ENCODE peak calls at places on chromosomes 4 and X, in four cellular contexts. A, L, J and B are unnamed samples. For H3K27me3, the result is how much of the 10 kb centered on the place peaks cover.

GRCh38 chr4:76732246-76732645 is 165.7 kb downstream of the SOWAHB start:
- DNase-seq in A (no peak), L (no peak), J (no peak), B (no peak)

GRCh38 chr4:169940460-169940859 is 85.7 kb downstream of the MFAP3L start:
- DNase-seq in A (no peak), L (no peak), J (no peak), B (no peak)

GRCh38 chr4:124105212-124105611 is 607.3 kb downstream of the ANKRD50 start:
- DNase-seq in A (peak), L (no peak), J (no peak), B (no peak)

GRCh38 chr4:78219825-78220224 is 162.7 kb downstream of the FRAS1 start:
- DNase-seq in A (no peak), L (no peak), J (no peak), B (no peak)

GRCh38 chr4:55398461-55398860 is 2.7 kb downstream of the TMEM165 start:
- DNase-seq in A (peak), L (no peak), J (no peak), B (no peak)

GRCh38 chrX:34656842-34657780 is at the start of gene TMEM47:
- DNase-seq in A (peak), L (no peak), J (peak), B (peak)

GRCh38 chrX:123084797-123085196 is 99.3 kb upstream of the GRIA3 start:
- DNase-seq in A (no peak), L (no peak), J (no peak), B (no peak)

GRCh38 chrX:129876734-129877395 is 29.1 kb upstream of the UTP14A start:
- DNase-seq in A (peak), L (peak), J (no peak), B (no peak)

GRCh38 chrX:65536291-65536690 is 1.7 kb upstream of the LAS1L start:
- DNase-seq in A (no peak), L (no peak), J (no peak), B (peak)

GRCh38 chr4:4870493-4871266 is 11.2 kb downstream of the MSX1 start:
- DNase-seq in A (no peak), L (no peak), J (no peak), B (no peak)

GRCh38 chr4:4867745-4868505 is 8.5 kb downstream of the MSX1 start:
- DNase-seq in A (no peak), L (no peak), J (no peak), B (no peak)

GRCh38 chr4:4868506-4869379 is 9.3 kb downstream of the MSX1 start:
- DNase-seq in A (no peak), L (no peak), J (no peak), B (no peak)

GRCh38 chr4:4869731-4870483 is 10.4 kb downstream of the MSX1 start:
- DNase-seq in A (no peak), L (no peak), J (no peak), B (no peak)

DNA sequence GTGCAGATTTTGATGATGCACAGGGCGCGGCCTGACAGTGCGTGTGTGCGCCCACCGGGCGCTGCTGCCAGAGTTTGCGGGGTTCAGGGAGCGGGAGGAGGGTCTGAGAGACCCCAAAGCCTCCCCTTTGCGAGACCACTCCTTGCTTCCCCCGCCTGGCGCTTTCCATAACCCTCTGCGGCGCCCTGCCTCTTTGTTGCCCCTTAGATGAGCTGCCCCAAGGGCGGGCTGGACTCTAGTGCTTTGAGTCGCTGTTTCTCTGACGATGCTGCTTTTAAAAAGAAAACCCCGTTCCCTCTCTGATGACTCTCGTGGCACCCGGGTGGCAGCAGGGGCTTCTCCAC is 9.9 kb downstream of the MSX1 start:
- DNase-seq in A (no peak), L (no peak), J (no peak), B (no peak)
- H3K27me3 ChIP-seq in A (half or more), L (under half), J (half or more), B (half or more)

DNA sequence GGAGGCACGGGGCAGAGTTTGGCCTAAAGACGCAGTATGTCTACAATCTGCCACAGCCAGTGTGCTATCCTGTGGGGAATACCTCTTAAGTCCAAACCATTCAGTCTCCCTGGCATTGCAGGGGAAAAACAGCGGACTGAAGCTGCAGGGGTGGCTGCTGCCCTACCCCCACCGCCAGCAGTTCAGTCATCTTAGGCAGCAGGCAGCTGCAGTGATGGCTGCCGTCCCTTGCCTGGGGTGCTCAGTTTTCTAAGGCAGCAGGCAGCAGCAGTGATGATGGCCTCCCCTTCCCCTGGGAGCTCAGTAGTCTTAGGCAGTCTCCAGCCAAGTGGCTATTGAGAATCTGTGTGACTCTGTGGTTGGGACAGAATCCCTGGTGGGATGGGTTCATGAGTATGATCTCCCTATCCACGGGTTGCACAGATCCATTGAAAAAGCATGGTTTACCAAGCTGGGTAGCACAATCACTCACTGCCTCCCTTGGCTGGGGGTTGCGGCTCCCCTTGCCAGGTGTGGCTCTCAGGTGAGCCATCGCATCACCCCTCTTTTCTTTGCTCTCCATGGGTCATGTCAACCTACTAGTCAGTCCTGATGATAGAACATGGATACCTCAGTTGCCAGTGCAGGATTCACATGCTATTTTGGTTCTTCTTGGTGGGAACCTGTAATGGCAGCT is 48.9 kb upstream of the GRID2 start:
- DNase-seq in A (no peak), L (no peak), J (no peak), B (no peak)
- TF ChIP-seq POLR2A in A (no peak), L (no peak), J (no peak), B (no peak)

GRCh38 chrX:13716905-13717304 is 17.5 kb downstream of the TRAPPC2 start:
- DNase-seq in A (no peak), L (no peak), J (no peak), B (no peak)

GRCh38 chrX:13717697-13718483 is 16.5 kb downstream of the TRAPPC2 start:
- DNase-seq in A (peak), L (no peak), J (no peak), B (no peak)

GRCh38 chrX:13719192-13719856 is 15.1 kb downstream of the TRAPPC2 start:
- DNase-seq in A (peak), L (no peak), J (no peak), B (no peak)

GRCh38 chrX:13721819-13722527 is 12.4 kb downstream of the TRAPPC2 start:
- DNase-seq in A (peak), L (no peak), J (no peak), B (no peak)

GRCh38 chrX:13721371-13721770 is 13.0 kb downstream of the TRAPPC2 start:
- DNase-seq in A (peak), L (no peak), J (no peak), B (no peak)
- H3K27ac ChIP-seq in A (peak), L (no peak), J (no peak), B (peak)

DNA sequence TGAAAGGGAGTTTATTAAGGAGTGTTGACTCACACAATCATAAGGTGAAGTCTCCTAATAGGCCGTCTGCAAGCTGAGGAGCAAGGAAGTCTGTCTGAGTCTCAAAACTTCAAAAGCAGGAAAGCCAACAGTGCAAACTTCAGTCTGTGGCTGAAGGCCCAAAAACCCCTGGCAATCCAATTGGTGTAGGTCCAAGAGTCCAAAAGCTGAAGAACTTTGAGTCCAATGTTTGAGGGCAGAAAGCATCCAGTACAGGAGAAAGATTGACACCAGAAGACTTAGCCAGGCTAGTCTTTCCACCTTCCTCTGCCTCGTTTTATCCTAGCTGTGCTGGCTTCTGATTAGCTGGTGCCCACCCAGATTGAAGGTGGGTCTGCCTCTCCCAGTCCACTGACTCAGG is 535.2 kb downstream of the ARAP2 start:
- DNase-seq in A (no peak), L (no peak), J (no peak), B (no peak)
- H3K27me3 ChIP-seq in A (under half), L (under half), J (under half), B (under half)

GRCh38 chrX:103687696-103688191 is 1.2 kb upstream of the MORF4L2 start:
- DNase-seq in A (peak), L (peak), J (peak), B (peak)

GRCh38 chrX:103686199-103687072 is at the start of gene MORF4L2:
- DNase-seq in A (peak), L (peak), J (peak), B (peak)

GRCh38 chrX:103685396-103685795 is 1.1 kb downstream of the MORF4L2 start:
- DNase-seq in A (no peak), L (no peak), J (no peak), B (no peak)

GRCh38 chrX:103688949-103689348 is 2.5 kb upstream of the MORF4L2 start:
- DNase-seq in A (peak), L (no peak), J (no peak), B (no peak)

GRCh38 chrX:103687073-103687695 is 685 bp upstream of the MORF4L2 start:
- DNase-seq in A (peak), L (peak), J (peak), B (peak)
- TF ChIP-seq POLR2A in A (no peak), L (no peak), J (peak), B (peak)

GRCh38 chrX:23668335-23668734 is 1.0 kb downstream of the PRDX4 start:
- DNase-seq in A (no peak), L (no peak), J (no peak), B (no peak)

GRCh38 chrX:23662187-23662586 is 5.1 kb upstream of the PRDX4 start:
- DNase-seq in A (no peak), L (no peak), J (no peak), B (no peak)

GRCh38 chrX:23662853-23663252 is 4.4 kb upstream of the PRDX4 start:
- DNase-seq in A (peak), L (no peak), J (no peak), B (no peak)

GRCh38 chrX:23666282-23666681 is 1.0 kb upstream of the PRDX4 start:
- DNase-seq in A (no peak), L (no peak), J (no peak), B (no peak)

DNA sequence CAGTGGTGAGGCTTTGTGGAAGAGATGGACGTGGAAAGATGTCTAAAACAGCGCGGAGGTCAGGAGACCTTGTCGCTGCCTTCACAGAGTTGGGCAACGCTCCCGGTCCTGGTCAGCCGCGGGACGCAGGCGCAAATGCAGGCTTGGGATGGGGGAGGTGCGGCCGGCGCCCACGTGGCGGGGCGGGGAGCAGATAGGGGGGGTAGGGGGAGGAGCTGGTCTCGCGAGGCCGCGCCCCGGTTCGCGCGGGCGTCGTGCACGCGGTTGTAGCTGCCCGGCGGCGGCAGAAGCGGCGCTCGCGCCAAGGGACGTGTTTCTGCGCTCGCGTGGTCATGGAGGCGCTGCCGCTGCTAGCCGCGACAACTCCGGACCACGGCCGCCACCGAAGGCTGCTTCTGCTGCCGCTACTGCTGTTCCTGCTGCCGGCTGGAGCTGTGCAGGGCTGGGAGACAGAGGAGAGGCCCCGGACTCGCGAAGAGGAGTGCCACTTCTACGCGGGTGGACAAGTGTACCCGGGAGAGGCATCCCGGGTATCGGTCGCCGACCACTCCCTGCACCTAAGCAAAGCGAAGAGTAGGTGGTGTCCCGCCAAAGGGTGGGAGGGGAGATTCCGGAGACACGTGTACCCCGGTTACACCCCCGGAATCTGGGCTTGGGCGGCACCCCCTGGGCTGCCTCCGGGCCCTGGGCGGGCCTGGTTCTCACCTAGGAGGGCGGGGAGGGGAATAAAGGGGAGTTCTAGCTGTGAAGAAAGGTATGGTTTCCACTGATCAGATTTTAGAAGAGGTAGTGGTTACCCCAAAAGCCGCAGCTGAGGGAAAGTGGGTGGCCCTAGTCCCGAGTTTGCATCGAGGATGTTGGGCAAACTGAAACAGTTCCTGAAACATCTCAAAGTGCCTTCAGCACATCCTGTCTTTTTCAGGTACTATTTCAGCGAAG is at the start of gene PRDX4:
- DNase-seq in A (peak), L (peak), J (peak), B (peak)
- H3K27ac ChIP-seq in A (peak), L (peak), J (peak), B (peak)

DNA sequence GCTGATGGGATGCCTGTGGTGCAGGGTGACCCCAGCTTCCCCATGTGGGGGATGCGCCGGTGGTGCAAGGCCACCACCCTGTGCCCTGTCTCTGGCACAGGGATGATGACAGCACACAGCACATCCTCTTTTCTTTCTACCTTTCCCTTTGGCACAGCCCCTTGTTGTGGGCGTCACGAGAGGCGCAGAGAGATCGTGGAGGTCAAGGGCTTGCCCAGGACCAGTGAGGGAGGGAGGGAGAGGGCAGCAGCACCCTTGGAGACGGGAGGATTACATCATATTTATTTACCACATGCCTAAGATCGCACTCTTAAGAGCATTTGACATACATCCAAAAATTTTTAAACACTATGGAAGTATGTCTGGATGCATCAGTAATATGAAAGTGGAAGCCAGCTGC is 12.6 kb downstream of the WFS1 start:
- DNase-seq in A (peak), L (no peak), J (no peak), B (no peak)
- H3K27me3 ChIP-seq in A (under half), L (under half), J (under half), B (under half)

GRCh38 chr4:128366212-128366611 is 78.6 kb upstream of the PGRMC2 start:
- DNase-seq in A (no peak), L (no peak), J (no peak), B (no peak)

GRCh38 chr4:128363966-128364365 is 76.4 kb upstream of the PGRMC2 start:
- DNase-seq in A (no peak), L (no peak), J (no peak), B (no peak)

GRCh38 chr4:128359422-128359821 is 71.8 kb upstream of the PGRMC2 start:
- DNase-seq in A (no peak), L (no peak), J (no peak), B (no peak)

GRCh38 chr4:128364565-128364964 is 77.0 kb upstream of the PGRMC2 start:
- DNase-seq in A (peak), L (no peak), J (no peak), B (no peak)

DNA sequence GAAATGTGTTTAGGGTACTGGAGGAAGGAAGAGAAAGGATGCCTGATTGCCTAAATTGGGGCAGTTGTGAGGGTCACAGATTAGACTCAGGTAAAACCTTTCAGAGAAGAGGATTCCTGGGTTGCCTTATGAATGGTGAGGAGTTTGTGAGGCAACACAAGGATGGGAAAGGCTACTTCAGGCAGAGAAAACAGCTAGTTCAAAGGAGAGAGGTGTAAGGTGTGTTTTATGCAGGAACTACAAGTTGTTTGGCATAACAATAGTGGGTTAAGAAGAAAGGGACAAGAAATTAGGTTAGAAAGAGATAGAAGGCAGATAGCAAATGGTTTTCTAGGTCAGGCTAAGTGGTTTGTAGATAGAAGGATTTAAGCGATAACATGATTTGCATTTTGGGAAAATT is 75.1 kb upstream of the PGRMC2 start:
- DNase-seq in A (no peak), L (no peak), J (no peak), B (no peak)
- TF ChIP-seq POLR2A in A (no peak), L (no peak), J (no peak), B (no peak)